ENCODE peak calls at places on chromosome 7, in five cellular contexts. O is fibroblast of lung, P is cardiac muscle cell, W is hepatocyte, R is suprapubic skin. V is an unnamed sample. For H3K4me1 and H3K27me3, the result is how much of the 10 kb centered on the place peaks cover.

GRCh38 chr7:114026486-114027089 is 107.8 kb upstream of the PPP1R3A start:
- DNase-seq in O (peak), P (peak), W (peak), R (no peak), V (no peak)

GRCh38 chr7:13897825-13898224 is 91.6 kb downstream of the ETV1 start:
- DNase-seq in O (peak), P (no peak), W (no peak), R (no peak), V (no peak)

GRCh38 chr7:47949703-47950102 is 1.4 kb upstream of the PKD1L1 start:
- DNase-seq in O (no peak), P (no peak), W (no peak), R (no peak), V (no peak)

GRCh38 chr7:123154231-123154860 is 45.4 kb downstream of the SLC13A1 start:
- DNase-seq in O (peak), P (peak), W (peak), R (no peak), V (peak)

GRCh38 chr7:34672430-34672829 is 14.4 kb downstream of the NPSR1 start:
- DNase-seq in O (no peak), P (no peak), W (no peak), R (no peak), V (no peak)

GRCh38 chr7:96045919-96046318 is 273.6 kb downstream of the DYNC1I1 start:
- DNase-seq in O (no peak), P (no peak), W (no peak), R (no peak), V (no peak)

GRCh38 chr7:144822223-144822622 is 13.6 kb downstream of the TPK1 start:
- DNase-seq in O (no peak), P (no peak), W (no peak), R (no peak), V (no peak)

GRCh38 chr7:47503283-47503682 is 78.6 kb downstream of the TNS3 start:
- DNase-seq in O (peak), P (no peak), W (no peak), R (no peak), V (no peak)

GRCh38 chr7:157526604-157527003 is 189.8 kb downstream of the DNAJB6 start:
- DNase-seq in O (no peak), P (no peak), W (no peak), R (peak), V (no peak)

GRCh38 chr7:112056409-112056808 is 149.8 kb downstream of the DOCK4 start:
- DNase-seq in O (peak), P (no peak), W (peak), R (no peak), V (no peak)

GRCh38 chr7:155665957-155666287 is 21.5 kb downstream of the RBM33 start:
- DNase-seq in O (peak), P (no peak), W (peak), R (no peak), V (no peak)

GRCh38 chr7:126450269-126450671 is 802.5 kb downstream of the GRM8 start:
- DNase-seq in O (no peak), P (no peak), W (no peak), R (no peak), V (no peak)

GRCh38 chr7:37369904-37370303 is 78.8 kb downstream of the ELMO1 start:
- DNase-seq in O (no peak), P (no peak), W (peak), R (no peak), V (no peak)

GRCh38 chr7:77830649-77831355 is 32.2 kb downstream of the PHTF2 start:
- DNase-seq in O (no peak), P (peak), W (no peak), R (no peak), V (no peak)

GRCh38 chr7:6730343-6730633 is 23.5 kb upstream of the ZNF12 start:
- DNase-seq in O (no peak), P (no peak), W (peak), R (no peak), V (no peak)

GRCh38 chr7:152572101-152572500 is 103.8 kb downstream of the XRCC2 start:
- DNase-seq in O (no peak), P (no peak), W (no peak), R (no peak), V (no peak)

GRCh38 chr7:93821463-93821862 is 69.1 kb downstream of the TFPI2 start:
- DNase-seq in O (no peak), P (no peak), W (no peak), R (no peak), V (no peak)

GRCh38 chr7:47327306-47327697 is 254.6 kb downstream of the TNS3 start:
- DNase-seq in O (no peak), P (no peak), W (no peak), R (no peak), V (no peak)

GRCh38 chr7:155043756-155044155 is 26.4 kb upstream of the HTR5A start:
- DNase-seq in O (no peak), P (no peak), W (no peak), R (no peak), V (no peak)

GRCh38 chr7:110604885-110605284 is 486.0 kb upstream of the LRRN3 start:
- DNase-seq in O (no peak), P (no peak), W (no peak), R (no peak), V (no peak)

GRCh38 chr7:115911466-115911865 is 119.1 kb downstream of the TFEC start:
- DNase-seq in O (peak), P (no peak), W (no peak), R (no peak), V (no peak)

GRCh38 chr7:43112941-43113621 is 634 bp downstream of the HECW1 start:
- DNase-seq in O (peak), P (peak), W (peak), R (no peak), V (peak)

GRCh38 chr7:140009735-140010134 is 53.0 kb downstream of the PARP12 start:
- DNase-seq in O (no peak), P (no peak), W (no peak), R (no peak), V (no peak)

GRCh38 chr7:22166928-22167327 is 190.0 kb downstream of the RAPGEF5 start:
- DNase-seq in O (no peak), P (no peak), W (no peak), R (no peak), V (no peak)

GRCh38 chr7:153193144-153193595 is 433.6 kb downstream of the ACTR3B start:
- DNase-seq in O (no peak), P (peak), W (peak), R (no peak), V (no peak)

GRCh38 chr7:30179016-30179436 is 44.2 kb downstream of the MTURN start:
- DNase-seq in O (no peak), P (no peak), W (no peak), R (no peak), V (no peak)

GRCh38 chr7:46844486-46844885 is 737.4 kb downstream of the TNS3 start:
- DNase-seq in O (no peak), P (no peak), W (no peak), R (no peak), V (no peak)

GRCh38 chr7:5621776-5622175 is 159.7 kb downstream of the RNF216 start:
- DNase-seq in O (no peak), P (no peak), W (no peak), R (no peak), V (no peak)

GRCh38 chr7:30887464-30887872 is 24.2 kb upstream of the AQP1 start:
- DNase-seq in O (no peak), P (no peak), W (no peak), R (no peak), V (no peak)

GRCh38 chr7:129607471-129608120 is 3.9 kb upstream of the NRF1 start:
- DNase-seq in O (peak), P (peak), W (peak), R (no peak), V (no peak)

GRCh38 chr7:115292381-115292780 is 370.5 kb downstream of the MDFIC start:
- DNase-seq in O (peak), P (no peak), W (no peak), R (no peak), V (no peak)

GRCh38 chr7:100888529-100888987 is 957 bp downstream of the UFSP1 start:
- DNase-seq in O (no peak), P (no peak), W (no peak), R (no peak), V (no peak)

GRCh38 chr7:100886142-100886935 is 3.2 kb downstream of the UFSP1 start:
- DNase-seq in O (no peak), P (no peak), W (no peak), R (no peak), V (no peak)

GRCh38 chr7:100887955-100888481 is 1.5 kb downstream of the UFSP1 start:
- DNase-seq in O (no peak), P (no peak), W (no peak), R (no peak), V (no peak)

GRCh38 chr7:100886936-100887185 is 2.7 kb downstream of the UFSP1 start:
- DNase-seq in O (no peak), P (no peak), W (no peak), R (no peak), V (no peak)

GRCh38 chr7:100887186-100887954 is 2.1 kb downstream of the UFSP1 start:
- DNase-seq in O (no peak), P (no peak), W (no peak), R (no peak), V (no peak)
- TF ChIP-seq CTCF in O (no peak), P (no peak), W (no peak), R (no peak), V (no peak)

GRCh38 chr7:832968-833424 is 720 bp downstream of the SUN1 start:
- DNase-seq in O (no peak), P (no peak), W (no peak), R (no peak), V (no peak)
- H3K4me1 ChIP-seq in O (under half), P (under half), W (under half), R (half or more), V (half or more)

GRCh38 chr7:85997515-85997914 is 646.2 kb upstream of the GRM3 start:
- DNase-seq in O (no peak), P (no peak), W (no peak), R (no peak), V (no peak)

GRCh38 chr7:86006909-86007308 is 636.8 kb upstream of the GRM3 start:
- DNase-seq in O (no peak), P (no peak), W (no peak), R (no peak), V (no peak)

GRCh38 chr7:86002858-86003257 is 640.9 kb upstream of the GRM3 start:
- DNase-seq in O (no peak), P (no peak), W (no peak), R (no peak), V (no peak)
- H3K27me3 ChIP-seq in O (under half), P (under half), W (under half), R (under half), V (under half)

GRCh38 chr7:132295198-132295597 is 281.1 kb downstream of the PLXNA4 start:
- DNase-seq in O (no peak), P (no peak), W (no peak), R (no peak), V (no peak)
- TF ChIP-seq CTCF in O (no peak), P (no peak), W (no peak), R (no peak), V (no peak)

DNA sequence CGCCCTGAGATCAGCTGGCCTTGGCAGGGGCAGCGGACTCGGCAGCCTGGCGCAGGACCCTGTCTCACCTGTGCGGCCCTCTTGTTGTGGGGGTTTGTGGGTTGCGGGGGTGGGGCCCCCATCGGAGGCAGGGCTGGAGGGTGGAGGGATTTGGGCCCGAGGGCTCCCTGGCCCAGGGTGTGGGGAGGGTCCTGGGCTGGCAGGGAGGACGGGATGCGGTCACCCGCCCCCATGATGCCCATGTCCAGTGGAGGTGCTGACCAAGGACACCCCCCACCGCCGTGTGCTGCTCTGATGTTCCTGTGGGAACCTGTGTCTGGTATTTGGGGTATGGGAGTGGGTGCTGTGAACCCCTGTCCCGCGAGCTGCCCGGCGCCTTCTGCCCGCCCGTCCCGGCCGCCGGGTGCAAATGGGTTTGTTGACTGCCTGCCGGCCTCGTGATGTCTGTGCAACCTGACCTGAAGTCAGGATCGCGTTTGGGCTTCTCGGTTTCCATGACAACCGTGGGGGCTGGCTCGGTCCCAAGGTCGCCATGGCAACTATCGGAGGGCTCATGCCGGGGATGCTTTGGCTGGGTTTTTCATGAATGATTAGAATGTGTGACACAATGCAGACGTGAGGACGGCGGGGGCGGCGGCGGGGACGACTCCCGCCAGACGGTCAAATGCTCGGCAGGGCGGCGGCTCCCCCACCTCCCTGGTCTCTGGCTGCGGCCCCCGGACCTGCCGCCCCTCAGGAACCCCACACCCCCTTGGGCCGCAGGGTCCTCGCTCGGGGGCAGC is 7.3 kb downstream of the MAFK start:
- DNase-seq in O (peak), P (peak), W (peak), R (peak), V (peak)
- H3K4me1 ChIP-seq in O (under half), P (under half), W (under half), R (half or more), V (under half)

DNA sequence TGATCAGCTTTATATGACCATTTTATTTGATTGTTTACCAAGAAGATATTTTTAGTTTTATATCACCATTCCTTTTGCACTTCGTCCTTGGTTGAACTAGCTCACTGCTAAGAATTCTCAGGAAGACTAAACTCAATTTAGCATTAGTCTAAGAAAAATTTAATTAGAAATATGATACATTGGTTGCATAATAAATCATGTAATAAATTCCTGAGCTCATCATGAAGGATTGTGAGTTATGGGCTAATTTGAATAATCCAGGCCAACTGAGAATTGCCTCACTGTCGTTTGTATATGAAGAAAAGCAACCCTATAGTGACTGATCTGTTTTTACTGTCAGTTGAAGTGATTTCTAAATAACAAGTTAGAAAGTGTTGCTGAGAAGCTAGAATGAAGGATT is 725.5 kb downstream of the DNAJB9 start:
- DNase-seq in O (no peak), P (no peak), W (no peak), R (no peak), V (no peak)
- H3K27me3 ChIP-seq in O (under half), P (under half), W (under half), R (under half), V (under half)

GRCh38 chr7:136807598-136807997 is 60.9 kb upstream of the CHRM2 start:
- DNase-seq in O (no peak), P (peak), W (no peak), R (no peak), V (no peak)
- TF ChIP-seq CTCF in O (no peak), P (no peak), W (no peak), R (no peak), V (no peak)